ENCODE peak calls at places on chromosome 17, in five cellular contexts. One of them, this sample, is unnamed.

GRCh38 chr17:66564992-66565465 is 262.6 kb downstream of the PRKCA start:
- DNase-seq in GM12878: no peak
- DNase-seq in HepG2: peak; percentile 30
- DNase-seq in HCT116: no peak
- DNase-seq in K562: no peak
- DNase-seq in this sample: no peak

GRCh38 chr17:75318211-75318610 is 29.0 kb upstream of the SLC25A19 start:
- DNase-seq in GM12878: no peak
- DNase-seq in HepG2: no peak
- DNase-seq in HCT116: no peak
- DNase-seq in K562: no peak
- DNase-seq in this sample: no peak

GRCh38 chr17:74757931-74758845 is 9.8 kb downstream of the NHERF1 start:
- DNase-seq in GM12878: no peak
- DNase-seq in HepG2: no peak
- DNase-seq in HCT116: no peak
- DNase-seq in K562: no peak
- DNase-seq in this sample: peak; percentile 87

GRCh38 chr17:10661377-10661906 is 4.3 kb upstream of the MYH3 start:
- DNase-seq in GM12878: no peak
- DNase-seq in HepG2: no peak
- DNase-seq in HCT116: no peak
- DNase-seq in K562: no peak
- DNase-seq in this sample: no peak

GRCh38 chr17:61280851-61281250 is 118.8 kb upstream of the TBX2 start:
- DNase-seq in GM12878: no peak
- DNase-seq in HepG2: no peak
- DNase-seq in HCT116: no peak
- DNase-seq in K562: no peak
- DNase-seq in this sample: no peak

GRCh38 chr17:79306688-79307323 is 232.2 kb downstream of the ENGASE start:
- DNase-seq in GM12878: no peak
- DNase-seq in HepG2: no peak
- DNase-seq in HCT116: no peak
- DNase-seq in K562: no peak
- DNase-seq in this sample: no peak

GRCh38 chr17:12041316-12041715 is 20.6 kb downstream of the MAP2K4 start:
- DNase-seq in GM12878: no peak
- DNase-seq in HepG2: no peak
- DNase-seq in HCT116: peak; percentile 71
- DNase-seq in K562: no peak
- DNase-seq in this sample: no peak

GRCh38 chr17:81416612-81417011 is 21.4 kb downstream of the BAHCC1 start:
- DNase-seq in GM12878: no peak
- DNase-seq in HepG2: no peak
- DNase-seq in HCT116: no peak
- DNase-seq in K562: no peak
- DNase-seq in this sample: no peak

GRCh38 chr17:8455660-8456059 is 20.0 kb downstream of the NDEL1 start:
- DNase-seq in GM12878: no peak
- DNase-seq in HepG2: no peak
- DNase-seq in HCT116: no peak
- DNase-seq in K562: no peak
- DNase-seq in this sample: no peak

GRCh38 chr17:59365383-59365981 is 34.0 kb downstream of the YPEL2 start:
- DNase-seq in GM12878: no peak
- DNase-seq in HepG2: peak; percentile 52
- DNase-seq in HCT116: no peak
- DNase-seq in K562: peak; percentile 78
- DNase-seq in this sample: peak; percentile 48

GRCh38 chr17:73770115-73770848 is 126.0 kb upstream of the SDK2 start:
- DNase-seq in GM12878: no peak
- DNase-seq in HepG2: no peak
- DNase-seq in HCT116: peak; percentile 21
- DNase-seq in K562: no peak
- DNase-seq in this sample: peak; percentile 88

GRCh38 chr17:36493956-36494355 is 7.5 kb downstream of the ZNHIT3 start:
- DNase-seq in GM12878: no peak
- DNase-seq in HepG2: no peak
- DNase-seq in HCT116: no peak
- DNase-seq in K562: peak; percentile 8
- DNase-seq in this sample: no peak

GRCh38 chr17:6786618-6787017 is 10.6 kb downstream of the FBXO39 start:
- DNase-seq in GM12878: no peak
- DNase-seq in HepG2: no peak
- DNase-seq in HCT116: no peak
- DNase-seq in K562: no peak
- DNase-seq in this sample: no peak

GRCh38 chr17:30290696-30291570 is 811 bp downstream of the BLMH start:
- DNase-seq in GM12878: no peak
- DNase-seq in HepG2: peak; percentile 35
- DNase-seq in HCT116: no peak
- DNase-seq in K562: peak; percentile 55
- DNase-seq in this sample: peak; percentile 64

GRCh38 chr17:1414634-1415033 is 14.6 kb upstream of the YWHAE start:
- DNase-seq in GM12878: no peak
- DNase-seq in HepG2: no peak
- DNase-seq in HCT116: no peak
- DNase-seq in K562: no peak
- DNase-seq in this sample: no peak

GRCh38 chr17:80827646-80828643 is 163.7 kb upstream of the CHMP6 start:
- DNase-seq in GM12878: no peak
- DNase-seq in HepG2: no peak
- DNase-seq in HCT116: no peak
- DNase-seq in K562: no peak
- DNase-seq in this sample: no peak

GRCh38 chr17:69534235-69534621 is 119.7 kb downstream of the MAP2K6 start:
- DNase-seq in GM12878: no peak
- DNase-seq in HepG2: no peak
- DNase-seq in HCT116: no peak
- DNase-seq in K562: no peak
- DNase-seq in this sample: no peak

GRCh38 chr17:51540151-51540550 is 279.8 kb downstream of the UTP18 start:
- DNase-seq in GM12878: no peak
- DNase-seq in HepG2: peak; percentile 15
- DNase-seq in HCT116: peak; percentile 26
- DNase-seq in K562: no peak
- DNase-seq in this sample: no peak

GRCh38 chr17:68238894-68239293 is 8.9 kb upstream of the AMZ2 start:
- DNase-seq in GM12878: no peak
- DNase-seq in HepG2: no peak
- DNase-seq in HCT116: no peak
- DNase-seq in K562: no peak
- DNase-seq in this sample: no peak

GRCh38 chr17:28746611-28747045 is 2.8 kb downstream of the TRAF4 start:
- DNase-seq in GM12878: no peak
- DNase-seq in HepG2: no peak
- DNase-seq in HCT116: no peak
- DNase-seq in K562: peak; percentile 33
- DNase-seq in this sample: no peak

GRCh38 chr17:77891602-77892001 is 66.9 kb upstream of the TNRC6C start:
- DNase-seq in GM12878: no peak
- DNase-seq in HepG2: no peak
- DNase-seq in HCT116: no peak
- DNase-seq in K562: no peak
- DNase-seq in this sample: no peak

GRCh38 chr17:40347319-40348135 is 17.0 kb downstream of the GJD3 start:
- DNase-seq in GM12878: no peak
- DNase-seq in HepG2: no peak
- DNase-seq in HCT116: no peak
- DNase-seq in K562: no peak
- DNase-seq in this sample: peak; percentile 61

GRCh38 chr17:21041753-21042433 is 918 bp downstream of the USP22 start:
- DNase-seq in GM12878: no peak
- DNase-seq in HepG2: peak; percentile 71
- DNase-seq in HCT116: peak; percentile 48
- DNase-seq in K562: peak; percentile 74
- DNase-seq in this sample: peak; percentile 90

GRCh38 chr17:81701288-81702071 is 1.7 kb upstream of the MRPL12 start:
- DNase-seq in GM12878: no peak
- DNase-seq in HepG2: no peak
- DNase-seq in HCT116: no peak
- DNase-seq in K562: peak; percentile 35
- DNase-seq in this sample: no peak

GRCh38 chr17:82457071-82457789 is 1.3 kb upstream of the NARF start:
- DNase-seq in GM12878: no peak
- DNase-seq in HepG2: peak; percentile 69
- DNase-seq in HCT116: no peak
- DNase-seq in K562: no peak
- DNase-seq in this sample: no peak

GRCh38 chr17:76198702-76199101 is 41.6 kb downstream of the RNF157 start:
- DNase-seq in GM12878: no peak
- DNase-seq in HepG2: no peak
- DNase-seq in HCT116: no peak
- DNase-seq in K562: no peak
- DNase-seq in this sample: no peak

GRCh38 chr17:73278465-73279453 is 17.1 kb upstream of the CPSF4L start:
- DNase-seq in GM12878: no peak
- DNase-seq in HepG2: no peak
- DNase-seq in HCT116: no peak
- DNase-seq in K562: no peak
- DNase-seq in this sample: peak; percentile 76

GRCh38 chr17:76678330-76678729 is 32.4 kb downstream of the MXRA7 start:
- DNase-seq in GM12878: no peak
- DNase-seq in HepG2: no peak
- DNase-seq in HCT116: no peak
- DNase-seq in K562: peak; percentile 3
- DNase-seq in this sample: no peak

GRCh38 chr17:42797067-42798007 is 1.2 kb downstream of the COA3 start:
- DNase-seq in GM12878: no peak
- DNase-seq in HepG2: peak; percentile 74
- DNase-seq in HCT116: no peak
- DNase-seq in K562: no peak
- DNase-seq in this sample: no peak

DNA sequence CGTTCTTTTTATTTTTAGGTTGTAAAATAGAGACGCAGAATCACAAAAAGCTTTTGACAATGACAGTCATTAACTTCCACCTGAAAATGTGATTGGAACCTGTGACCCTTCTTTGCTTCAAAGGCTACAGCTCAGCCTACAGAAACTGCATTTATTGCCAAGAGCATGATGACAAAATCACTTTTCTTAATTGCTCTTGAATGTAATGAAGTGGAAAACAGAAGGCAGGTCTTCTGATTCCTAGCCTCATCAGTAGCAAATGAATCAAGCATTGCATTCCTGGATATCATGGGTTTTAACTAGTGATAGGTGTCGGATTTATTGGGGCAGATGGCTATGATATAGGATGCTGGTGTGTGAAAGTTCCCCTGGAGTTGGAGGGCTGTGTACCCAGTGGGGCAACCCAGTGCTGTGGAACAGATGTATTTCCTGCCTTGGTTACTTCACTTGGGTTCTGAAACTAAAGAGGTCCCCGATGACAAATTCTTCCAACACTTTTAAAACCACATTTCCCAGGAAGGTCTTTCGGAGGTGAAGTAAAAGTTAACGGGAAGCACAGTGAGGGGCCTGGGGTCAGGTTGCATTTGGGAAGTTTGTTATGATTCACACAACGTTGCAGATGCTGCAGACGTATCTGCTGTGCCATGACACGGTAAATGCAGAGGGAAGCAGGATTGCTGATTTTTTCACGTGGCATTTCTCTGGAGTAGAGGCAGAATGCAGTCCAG is 127.5 kb downstream of the HS3ST3A1 start:
- DNase-seq in GM12878: no peak
- DNase-seq in HepG2: no peak
- DNase-seq in HCT116: no peak
- DNase-seq in K562: no peak
- DNase-seq in this sample: no peak
- TF ChIP-seq ZBTB33 in GM12878: no peak
- TF ChIP-seq ZBTB33 in HepG2: no peak
- TF ChIP-seq ZBTB33 in HCT116: no peak
- TF ChIP-seq ZBTB33 in K562: no peak
- TF ChIP-seq ZBTB33 in this sample: no peak

GRCh38 chr17:48545539-48545938 is 630 bp upstream of the HOXB2 start:
- DNase-seq in GM12878: no peak
- DNase-seq in HepG2: no peak
- DNase-seq in HCT116: no peak
- DNase-seq in K562: no peak
- DNase-seq in this sample: no peak
- TF ChIP-seq ZBTB33 in GM12878: no peak
- TF ChIP-seq ZBTB33 in HepG2: no peak
- TF ChIP-seq ZBTB33 in HCT116: no peak
- TF ChIP-seq ZBTB33 in K562: no peak
- TF ChIP-seq ZBTB33 in this sample: no peak

GRCh38 chr17:65058615-65059014 is 2.1 kb upstream of the GNA13 start:
- DNase-seq in GM12878: no peak
- DNase-seq in HepG2: no peak
- DNase-seq in HCT116: no peak
- DNase-seq in K562: no peak
- DNase-seq in this sample: no peak

GRCh38 chr17:65060855-65061254 is 4.3 kb upstream of the GNA13 start:
- DNase-seq in GM12878: no peak
- DNase-seq in HepG2: no peak
- DNase-seq in HCT116: no peak
- DNase-seq in K562: no peak
- DNase-seq in this sample: no peak

GRCh38 chr17:65061621-65062020 is 5.1 kb upstream of the GNA13 start:
- DNase-seq in GM12878: no peak
- DNase-seq in HepG2: no peak
- DNase-seq in HCT116: no peak
- DNase-seq in K562: no peak
- DNase-seq in this sample: no peak

GRCh38 chr17:65064452-65065019 is 8.0 kb upstream of the GNA13 start:
- DNase-seq in GM12878: no peak
- DNase-seq in HepG2: peak; percentile 88
- DNase-seq in HCT116: no peak
- DNase-seq in K562: no peak
- DNase-seq in this sample: no peak

DNA sequence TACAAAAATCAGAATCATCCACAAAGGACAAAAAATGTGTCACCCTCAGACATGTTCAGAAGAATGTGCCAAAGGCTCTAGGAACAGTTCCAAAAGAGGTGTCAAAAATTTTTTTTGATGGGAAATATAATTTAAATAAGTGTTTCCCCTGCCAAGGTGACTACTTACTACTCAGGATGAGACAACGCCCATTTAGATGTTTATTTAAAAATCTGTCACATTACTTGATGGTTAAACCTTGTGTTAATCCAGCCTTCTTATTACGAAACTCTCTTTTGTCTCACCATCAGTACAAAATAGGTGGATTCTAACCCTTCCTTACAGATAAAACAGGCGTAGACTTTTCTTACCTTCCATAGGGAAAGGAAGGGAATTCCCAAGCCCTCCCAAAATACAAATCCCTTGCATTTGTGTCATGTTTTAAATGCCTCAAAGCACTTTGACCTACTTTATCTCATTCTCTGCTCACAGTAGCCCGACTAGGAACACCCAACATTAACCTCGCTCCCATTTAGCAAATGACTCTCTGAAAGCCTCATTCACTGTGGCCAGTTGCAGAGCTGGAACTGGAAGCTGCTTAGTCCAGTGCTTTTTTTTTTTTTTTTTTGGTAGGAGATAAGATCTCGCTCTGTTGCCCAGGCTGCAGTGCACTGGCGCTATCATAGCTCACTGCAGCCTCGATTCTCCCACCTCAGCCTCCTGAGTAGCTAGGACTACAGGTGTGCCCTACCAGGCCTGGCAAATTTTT is 5.8 kb upstream of the GNA13 start:
- DNase-seq in GM12878: no peak
- DNase-seq in HepG2: peak; percentile 41
- DNase-seq in HCT116: no peak
- DNase-seq in K562: no peak
- DNase-seq in this sample: peak; percentile 57
- TF ChIP-seq ZBTB33 in GM12878: no peak
- TF ChIP-seq ZBTB33 in HepG2: peak; percentile 29
- TF ChIP-seq ZBTB33 in HCT116: no peak
- TF ChIP-seq ZBTB33 in K562: no peak
- TF ChIP-seq ZBTB33 in this sample: no peak

GRCh38 chr17:65527857-65528591 is 33.4 kb downstream of the AXIN2 start:
- DNase-seq in GM12878: no peak
- DNase-seq in HepG2: peak; percentile 72
- DNase-seq in HCT116: no peak
- DNase-seq in K562: no peak
- DNase-seq in this sample: no peak
- TF ChIP-seq ZBTB33 in GM12878: no peak
- TF ChIP-seq ZBTB33 in HepG2: no peak
- TF ChIP-seq ZBTB33 in HCT116: no peak
- TF ChIP-seq ZBTB33 in K562: no peak
- TF ChIP-seq ZBTB33 in this sample: no peak

This sample was measured in SK-N-SH.